ENCODE peak calls at places on chromosomes 5 and 9, in six cellular contexts. R is GM23338, Y is PC-3, X is HCT116, P is PC-9, D is hepatocyte. J is an unnamed sample. For H3K9me2, the result is how much of the 10 kb centered on the place peaks cover.

GRCh38 chr5:142324871-142325676 is at the start of gene SPRY4:
- DNase-seq in R (peak), Y (peak), X (peak), P (peak), D (peak), J (peak)

GRCh38 chr5:1008451-1009358 is at the start of gene NKD2:
- DNase-seq in R (peak), Y (peak), X (no peak), P (peak), D (peak), J (peak)

GRCh38 chr5:29169851-29170250 is 2023.6 kb upstream of the CDH6 start:
- DNase-seq in R (peak), Y (no peak), X (no peak), P (no peak), D (no peak), J (no peak)

GRCh38 chr9:77808750-77809079 is 160.6 kb upstream of the GNA14 start:
- DNase-seq in R (no peak), Y (peak), X (no peak), P (no peak), D (no peak), J (no peak)

GRCh38 chr5:157594675-157595074 is 19.1 kb upstream of the ADAM19 start:
- DNase-seq in R (no peak), Y (no peak), X (no peak), P (no peak), D (no peak), J (no peak)

GRCh38 chr9:122327175-122327574 is 43.6 kb upstream of the PTGS1 start:
- DNase-seq in R (no peak), Y (no peak), X (no peak), P (no peak), D (no peak), J (no peak)

GRCh38 chr9:13485068-13485596 is 205.6 kb upstream of the MPDZ start:
- DNase-seq in R (no peak), Y (peak), X (no peak), P (no peak), D (no peak), J (no peak)

GRCh38 chr5:2207966-2208544 is 325.3 kb upstream of the IRX4 start:
- DNase-seq in R (peak), Y (peak), X (no peak), P (peak), D (peak), J (no peak)

GRCh38 chr5:135456238-135457099 is 4.3 kb upstream of the TIFAB start:
- DNase-seq in R (no peak), Y (peak), X (peak), P (peak), D (peak), J (no peak)

GRCh38 chr5:172905346-172905756 is 53.9 kb upstream of the RPL26L1 start:
- DNase-seq in R (no peak), Y (no peak), X (no peak), P (no peak), D (no peak), J (no peak)

GRCh38 chr9:94826044-94826443 is 99.5 kb downstream of the AOPEP start:
- DNase-seq in R (no peak), Y (no peak), X (no peak), P (no peak), D (no peak), J (no peak)

GRCh38 chr9:13354733-13355132 is 75.2 kb upstream of the MPDZ start:
- DNase-seq in R (no peak), Y (peak), X (no peak), P (no peak), D (no peak), J (no peak)

GRCh38 chr5:88140396-88140862 is 128.2 kb downstream of the TMEM161B start:
- DNase-seq in R (peak), Y (no peak), X (no peak), P (peak), D (peak), J (no peak)

GRCh38 chr5:38853753-38854470 is 8.1 kb downstream of the OSMR start:
- DNase-seq in R (peak), Y (peak), X (peak), P (peak), D (peak), J (no peak)

GRCh38 chr5:25713259-25713658 is 1068.5 kb upstream of the CDH10 start:
- DNase-seq in R (peak), Y (peak), X (no peak), P (no peak), D (peak), J (no peak)

GRCh38 chr5:5638193-5638592 is 215.7 kb downstream of the ICE1 start:
- DNase-seq in R (no peak), Y (no peak), X (no peak), P (no peak), D (no peak), J (no peak)

GRCh38 chr5:43019615-43020293 is 20.4 kb downstream of the ANXA2R start:
- DNase-seq in R (peak), Y (peak), X (peak), P (peak), D (peak), J (peak)

GRCh38 chr5:110899566-110900412 is 161.0 kb downstream of the SLC25A46 start:
- DNase-seq in R (peak), Y (peak), X (no peak), P (no peak), D (no peak), J (no peak)

GRCh38 chr5:37249820-37250175 is 622 bp upstream of the CPLANE1 start:
- DNase-seq in R (no peak), Y (no peak), X (no peak), P (no peak), D (no peak), J (no peak)

GRCh38 chr5:173680660-173681242 is 64.3 kb upstream of the BOD1 start:
- DNase-seq in R (no peak), Y (no peak), X (no peak), P (no peak), D (no peak), J (peak)

DNA sequence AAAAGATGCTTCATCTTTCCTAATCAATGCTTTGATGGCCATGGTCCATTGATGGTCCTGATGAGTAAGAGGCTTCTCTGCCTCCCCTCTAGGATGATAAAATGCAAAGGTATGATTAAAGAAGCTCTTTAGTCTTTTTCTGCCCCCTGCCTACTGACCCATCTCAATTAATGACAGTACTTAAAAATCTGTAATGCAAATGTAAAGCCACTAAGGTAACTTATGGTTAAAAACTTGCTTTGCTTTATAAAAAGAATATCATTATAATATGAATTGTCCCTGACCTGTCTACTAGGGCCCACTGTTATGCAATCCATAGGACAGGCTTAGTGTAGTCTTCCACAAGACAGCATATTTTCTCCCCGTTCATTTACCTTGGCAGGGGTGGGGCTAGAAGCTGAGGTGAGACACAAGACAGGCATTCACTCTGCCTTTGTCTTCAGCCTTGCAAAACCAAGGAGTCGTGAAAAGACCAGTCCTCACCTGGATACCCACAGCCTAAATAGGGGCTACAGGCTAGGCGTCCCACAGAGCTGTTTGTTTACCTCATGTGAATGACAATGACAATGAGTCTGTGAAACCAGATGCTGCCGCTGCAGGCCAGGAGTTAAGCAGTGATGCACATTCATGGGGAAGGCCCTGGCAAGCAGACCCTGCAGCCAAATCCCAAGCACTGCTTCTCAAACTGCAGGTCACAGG is 60.4 kb downstream of the BNC2 start:
- DNase-seq in R (peak), Y (peak), X (no peak), P (peak), D (no peak), J (no peak)
- H3K4me2 ChIP-seq in R (no peak), Y (no peak), X (no peak), P (peak), D (no peak), J (no peak)

GRCh38 chr9:110619831-110620230 is 40.3 kb upstream of the SVEP1 start:
- DNase-seq in R (no peak), Y (no peak), X (no peak), P (no peak), D (no peak), J (no peak)

GRCh38 chr9:110626109-110626829 is 42.3 kb upstream of the MUSK start:
- DNase-seq in R (peak), Y (peak), X (no peak), P (no peak), D (no peak), J (no peak)

GRCh38 chr9:110620726-110621125 is 41.2 kb upstream of the SVEP1 start:
- DNase-seq in R (no peak), Y (no peak), X (no peak), P (no peak), D (no peak), J (no peak)

GRCh38 chr9:110622368-110622767 is 42.8 kb upstream of the SVEP1 start:
- DNase-seq in R (no peak), Y (no peak), X (no peak), P (no peak), D (no peak), J (no peak)

GRCh38 chr9:110623462-110624025 is 44.0 kb upstream of the SVEP1 start:
- DNase-seq in R (peak), Y (peak), X (peak), P (peak), D (peak), J (peak)
- TF ChIP-seq CTCF in R (peak), Y (peak), X (peak), P (peak), D (peak), J (peak)

GRCh38 chr9:123378956-123379660 is 23.1 kb downstream of the CRB2 start:
- DNase-seq in R (no peak), Y (no peak), X (no peak), P (no peak), D (no peak), J (no peak)

GRCh38 chr9:123375725-123376132 is 19.7 kb downstream of the CRB2 start:
- DNase-seq in R (no peak), Y (peak), X (no peak), P (peak), D (peak), J (no peak)

GRCh38 chr9:123376218-123377071 is 20.4 kb downstream of the CRB2 start:
- DNase-seq in R (no peak), Y (no peak), X (no peak), P (no peak), D (no peak), J (no peak)

GRCh38 chr9:123378028-123378427 is 22.0 kb downstream of the CRB2 start:
- DNase-seq in R (no peak), Y (no peak), X (no peak), P (no peak), D (no peak), J (no peak)

GRCh38 chr9:123377211-123377971 is 21.4 kb downstream of the CRB2 start:
- DNase-seq in R (no peak), Y (no peak), X (no peak), P (no peak), D (no peak), J (no peak)
- H3K9me2 ChIP-seq in R (under half), Y (under half), X (under half), P (under half), D (under half), J (under half)

DNA sequence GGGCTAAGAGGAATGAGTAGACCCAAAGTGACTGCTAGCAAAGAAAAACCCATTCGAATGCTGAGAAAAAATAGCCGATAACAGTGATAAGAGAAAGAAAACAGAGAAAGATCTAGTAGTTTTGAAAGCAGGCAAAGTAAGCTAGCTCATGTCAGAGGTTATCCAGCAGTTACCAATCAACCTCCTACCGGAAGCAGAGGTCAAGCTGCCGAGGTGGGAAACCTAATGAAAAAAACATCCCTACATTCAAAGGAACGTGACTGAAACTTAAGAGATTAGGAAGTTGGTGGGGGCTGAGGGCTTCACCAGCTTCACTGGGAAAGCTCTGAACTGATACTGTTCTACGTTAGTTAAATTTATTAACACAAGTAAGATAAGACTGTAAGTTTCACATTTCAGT is 32.6 kb downstream of the SSBP2 start:
- DNase-seq in R (peak), Y (no peak), X (no peak), P (no peak), D (no peak), J (no peak)
- H3K4me2 ChIP-seq in R (no peak), Y (no peak), X (no peak), P (no peak), D (peak), J (peak)

GRCh38 chr5:124408738-124409453 is 337.5 kb downstream of the ZNF608 start:
- DNase-seq in R (no peak), Y (no peak), X (no peak), P (no peak), D (no peak), J (no peak)

GRCh38 chr5:124410539-124410938 is 335.9 kb downstream of the ZNF608 start:
- DNase-seq in R (no peak), Y (no peak), X (no peak), P (no peak), D (no peak), J (peak)

GRCh38 chr5:124414973-124415372 is 331.5 kb downstream of the ZNF608 start:
- DNase-seq in R (no peak), Y (no peak), X (no peak), P (peak), D (no peak), J (no peak)

DNA sequence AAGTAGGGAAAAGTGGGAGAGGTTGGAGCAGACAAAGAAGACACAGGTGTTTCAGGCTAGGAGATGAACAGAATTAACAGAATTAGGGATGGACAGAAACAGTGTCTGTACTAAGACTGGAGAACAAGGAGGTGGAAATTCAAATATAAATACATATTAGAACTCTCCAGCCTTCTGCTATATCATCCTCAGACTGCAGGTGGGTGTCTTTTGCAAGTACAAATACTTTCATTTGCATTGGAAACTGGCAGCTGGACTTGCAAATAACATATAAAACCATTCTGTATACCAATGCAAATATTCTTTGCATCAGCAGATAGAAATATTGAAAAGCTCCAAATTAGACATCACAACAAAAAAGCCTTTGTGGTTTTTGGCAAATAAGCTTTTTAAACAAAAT is 335.4 kb downstream of the ZNF608 start:
- DNase-seq in R (no peak), Y (no peak), X (no peak), P (no peak), D (no peak), J (peak)
- TF ChIP-seq CTCF in R (no peak), Y (no peak), X (peak), P (no peak), D (peak), J (no peak)